ENCODE peak calls at places on chromosomes 6 and 20, in eight cellular contexts. One of them, this sample, is unnamed. For H3K27me3 and H3K9me3, the result is how much of the 10 kb centered on the place peaks cover.

GRCh38 chr20:49479785-49480184 is 2.7 kb downstream of the KCNB1 start:
- DNase-seq in Peyer's patch: no peak
- DNase-seq in gastrocnemius medialis: no peak
- DNase-seq in thoracic aorta: no peak
- DNase-seq in heart right ventricle: no peak
- DNase-seq in IMR-90: no peak
- DNase-seq in BE2C: no peak
- DNase-seq in fibroblast of lung: no peak
- DNase-seq in this sample: peak

GRCh38 chr6:169140986-169141495 is 112.6 kb downstream of the THBS2 start:
- DNase-seq in Peyer's patch: no peak
- DNase-seq in gastrocnemius medialis: no peak
- DNase-seq in thoracic aorta: no peak
- DNase-seq in heart right ventricle: no peak
- DNase-seq in IMR-90: no peak
- DNase-seq in BE2C: no peak
- DNase-seq in fibroblast of lung: no peak
- DNase-seq in this sample: no peak

GRCh38 chr6:44053106-44053756 is 74.0 kb downstream of the MRPL14 start:
- DNase-seq in Peyer's patch: no peak
- DNase-seq in gastrocnemius medialis: no peak
- DNase-seq in thoracic aorta: no peak
- DNase-seq in heart right ventricle: no peak
- DNase-seq in IMR-90: no peak
- DNase-seq in BE2C: no peak
- DNase-seq in fibroblast of lung: no peak
- DNase-seq in this sample: no peak

GRCh38 chr6:31573239-31574105 is 1.4 kb downstream of the LTA start:
- DNase-seq in Peyer's patch: no peak
- DNase-seq in gastrocnemius medialis: no peak
- DNase-seq in thoracic aorta: no peak
- DNase-seq in heart right ventricle: no peak
- DNase-seq in IMR-90: no peak
- DNase-seq in BE2C: no peak
- DNase-seq in fibroblast of lung: no peak
- DNase-seq in this sample: no peak

GRCh38 chr6:167547751-167548150 is 222.9 kb downstream of the TTLL2 start:
- DNase-seq in Peyer's patch: no peak
- DNase-seq in gastrocnemius medialis: no peak
- DNase-seq in thoracic aorta: no peak
- DNase-seq in heart right ventricle: no peak
- DNase-seq in IMR-90: no peak
- DNase-seq in BE2C: no peak
- DNase-seq in fibroblast of lung: peak
- DNase-seq in this sample: no peak

GRCh38 chr6:158646023-158646888 is 1.7 kb upstream of the DYNLT1 start:
- DNase-seq in Peyer's patch: peak
- DNase-seq in gastrocnemius medialis: no peak
- DNase-seq in thoracic aorta: no peak
- DNase-seq in heart right ventricle: no peak
- DNase-seq in IMR-90: no peak
- DNase-seq in BE2C: no peak
- DNase-seq in fibroblast of lung: no peak
- DNase-seq in this sample: no peak

GRCh38 chr6:110493253-110493800 is 16.9 kb upstream of the SLC22A16 start:
- DNase-seq in Peyer's patch: no peak
- DNase-seq in gastrocnemius medialis: no peak
- DNase-seq in thoracic aorta: no peak
- DNase-seq in heart right ventricle: no peak
- DNase-seq in IMR-90: no peak
- DNase-seq in BE2C: no peak
- DNase-seq in fibroblast of lung: no peak
- DNase-seq in this sample: no peak

GRCh38 chr6:47073125-47074110 is 31.3 kb upstream of the ADGRF1 start:
- DNase-seq in Peyer's patch: no peak
- DNase-seq in gastrocnemius medialis: no peak
- DNase-seq in thoracic aorta: no peak
- DNase-seq in heart right ventricle: no peak
- DNase-seq in IMR-90: no peak
- DNase-seq in BE2C: no peak
- DNase-seq in fibroblast of lung: no peak
- DNase-seq in this sample: no peak

GRCh38 chr6:147986891-147987290 is 355.7 kb upstream of the SASH1 start:
- DNase-seq in Peyer's patch: no peak
- DNase-seq in gastrocnemius medialis: no peak
- DNase-seq in thoracic aorta: no peak
- DNase-seq in heart right ventricle: no peak
- DNase-seq in IMR-90: no peak
- DNase-seq in BE2C: no peak
- DNase-seq in fibroblast of lung: no peak
- DNase-seq in this sample: no peak

GRCh38 chr6:84752118-84752850 is 12.1 kb downstream of the TBX18 start:
- DNase-seq in Peyer's patch: no peak
- DNase-seq in gastrocnemius medialis: no peak
- DNase-seq in thoracic aorta: no peak
- DNase-seq in heart right ventricle: no peak
- DNase-seq in IMR-90: no peak
- DNase-seq in BE2C: no peak
- DNase-seq in fibroblast of lung: no peak
- DNase-seq in this sample: no peak

GRCh38 chr6:141152951-141153350 is 979.8 kb upstream of the GJE1 start:
- DNase-seq in Peyer's patch: no peak
- DNase-seq in gastrocnemius medialis: no peak
- DNase-seq in thoracic aorta: no peak
- DNase-seq in heart right ventricle: no peak
- DNase-seq in IMR-90: no peak
- DNase-seq in BE2C: no peak
- DNase-seq in fibroblast of lung: no peak
- DNase-seq in this sample: no peak

GRCh38 chr6:45486739-45487138 is 109.0 kb upstream of the SUPT3H start:
- DNase-seq in Peyer's patch: no peak
- DNase-seq in gastrocnemius medialis: no peak
- DNase-seq in thoracic aorta: no peak
- DNase-seq in heart right ventricle: no peak
- DNase-seq in IMR-90: no peak
- DNase-seq in BE2C: no peak
- DNase-seq in fibroblast of lung: no peak
- DNase-seq in this sample: no peak

GRCh38 chr6:168524644-168525043 is 83.7 kb downstream of the SMOC2 start:
- DNase-seq in Peyer's patch: no peak
- DNase-seq in gastrocnemius medialis: no peak
- DNase-seq in thoracic aorta: no peak
- DNase-seq in heart right ventricle: no peak
- DNase-seq in IMR-90: no peak
- DNase-seq in BE2C: no peak
- DNase-seq in fibroblast of lung: no peak
- DNase-seq in this sample: no peak

GRCh38 chr20:6140947-6141346 is 18.1 kb upstream of the FERMT1 start:
- DNase-seq in Peyer's patch: no peak
- DNase-seq in gastrocnemius medialis: no peak
- DNase-seq in thoracic aorta: no peak
- DNase-seq in heart right ventricle: no peak
- DNase-seq in IMR-90: no peak
- DNase-seq in BE2C: peak
- DNase-seq in fibroblast of lung: no peak
- DNase-seq in this sample: peak

GRCh38 chr20:23224806-23225205 is 125.8 kb upstream of the NXT1 start:
- DNase-seq in Peyer's patch: no peak
- DNase-seq in gastrocnemius medialis: no peak
- DNase-seq in thoracic aorta: no peak
- DNase-seq in heart right ventricle: no peak
- DNase-seq in IMR-90: no peak
- DNase-seq in BE2C: no peak
- DNase-seq in fibroblast of lung: no peak
- DNase-seq in this sample: no peak

GRCh38 chr6:162684961-162685360 is 42.6 kb downstream of the PRKN start:
- DNase-seq in Peyer's patch: no peak
- DNase-seq in gastrocnemius medialis: no peak
- DNase-seq in thoracic aorta: no peak
- DNase-seq in heart right ventricle: no peak
- DNase-seq in IMR-90: no peak
- DNase-seq in BE2C: no peak
- DNase-seq in fibroblast of lung: no peak
- DNase-seq in this sample: no peak

GRCh38 chr20:33649201-33649631 is 12.9 kb upstream of the C20orf144 start:
- DNase-seq in Peyer's patch: no peak
- DNase-seq in gastrocnemius medialis: peak
- DNase-seq in thoracic aorta: no peak
- DNase-seq in heart right ventricle: no peak
- DNase-seq in IMR-90: no peak
- DNase-seq in BE2C: peak
- DNase-seq in fibroblast of lung: no peak
- DNase-seq in this sample: peak

GRCh38 chr6:11785449-11785951 is 6.9 kb upstream of the ADTRP start:
- DNase-seq in Peyer's patch: peak
- DNase-seq in gastrocnemius medialis: no peak
- DNase-seq in thoracic aorta: no peak
- DNase-seq in heart right ventricle: no peak
- DNase-seq in IMR-90: no peak
- DNase-seq in BE2C: no peak
- DNase-seq in fibroblast of lung: peak
- DNase-seq in this sample: no peak

GRCh38 chr6:137233561-137234504 is 14.6 kb upstream of the IFNGR1 start:
- DNase-seq in Peyer's patch: no peak
- DNase-seq in gastrocnemius medialis: no peak
- DNase-seq in thoracic aorta: no peak
- DNase-seq in heart right ventricle: peak
- DNase-seq in IMR-90: peak
- DNase-seq in BE2C: no peak
- DNase-seq in fibroblast of lung: peak
- DNase-seq in this sample: no peak

GRCh38 chr6:37840143-37840939 is 20.8 kb downstream of the ZFAND3 start:
- DNase-seq in Peyer's patch: no peak
- DNase-seq in gastrocnemius medialis: no peak
- DNase-seq in thoracic aorta: no peak
- DNase-seq in heart right ventricle: no peak
- DNase-seq in IMR-90: no peak
- DNase-seq in BE2C: no peak
- DNase-seq in fibroblast of lung: no peak
- DNase-seq in this sample: no peak

GRCh38 chr20:49887828-49888340 is 27.4 kb downstream of the SPATA2 start:
- DNase-seq in Peyer's patch: peak
- DNase-seq in gastrocnemius medialis: no peak
- DNase-seq in thoracic aorta: no peak
- DNase-seq in heart right ventricle: no peak
- DNase-seq in IMR-90: no peak
- DNase-seq in BE2C: no peak
- DNase-seq in fibroblast of lung: no peak
- DNase-seq in this sample: no peak

GRCh38 chr6:156933201-156934053 is 156.2 kb downstream of the ARID1B start:
- DNase-seq in Peyer's patch: peak
- DNase-seq in gastrocnemius medialis: no peak
- DNase-seq in thoracic aorta: no peak
- DNase-seq in heart right ventricle: no peak
- DNase-seq in IMR-90: no peak
- DNase-seq in BE2C: peak
- DNase-seq in fibroblast of lung: no peak
- DNase-seq in this sample: peak
- TF ChIP-seq CTCF in Peyer's patch: no peak
- TF ChIP-seq CTCF in gastrocnemius medialis: no peak
- TF ChIP-seq CTCF in thoracic aorta: no peak
- TF ChIP-seq CTCF in heart right ventricle: no peak
- TF ChIP-seq CTCF in IMR-90: no peak
- TF ChIP-seq CTCF in BE2C: peak
- TF ChIP-seq CTCF in fibroblast of lung: no peak
- TF ChIP-seq CTCF in this sample: peak

GRCh38 chr6:33813246-33813904 is 9.6 kb upstream of the MLN start:
- DNase-seq in Peyer's patch: no peak
- DNase-seq in gastrocnemius medialis: no peak
- DNase-seq in thoracic aorta: no peak
- DNase-seq in heart right ventricle: no peak
- DNase-seq in IMR-90: no peak
- DNase-seq in BE2C: no peak
- DNase-seq in fibroblast of lung: no peak
- DNase-seq in this sample: no peak
- H3K27me3 ChIP-seq in Peyer's patch: under half
- H3K27me3 ChIP-seq in gastrocnemius medialis: under half
- H3K27me3 ChIP-seq in thoracic aorta: under half
- H3K27me3 ChIP-seq in heart right ventricle: under half
- H3K27me3 ChIP-seq in IMR-90: half or more
- H3K27me3 ChIP-seq in BE2C: under half
- H3K27me3 ChIP-seq in fibroblast of lung: under half
- H3K27me3 ChIP-seq in this sample: under half

GRCh38 chr6:123094768-123095167 is 98.7 kb downstream of the CLVS2 start:
- DNase-seq in Peyer's patch: no peak
- DNase-seq in gastrocnemius medialis: no peak
- DNase-seq in thoracic aorta: no peak
- DNase-seq in heart right ventricle: no peak
- DNase-seq in IMR-90: no peak
- DNase-seq in BE2C: no peak
- DNase-seq in fibroblast of lung: no peak
- DNase-seq in this sample: no peak
- H3K9me3 ChIP-seq in Peyer's patch: under half
- H3K9me3 ChIP-seq in gastrocnemius medialis: under half
- H3K9me3 ChIP-seq in thoracic aorta: under half
- H3K9me3 ChIP-seq in heart right ventricle: under half
- H3K9me3 ChIP-seq in IMR-90: under half
- H3K9me3 ChIP-seq in BE2C: under half
- H3K9me3 ChIP-seq in fibroblast of lung: under half
- H3K9me3 ChIP-seq in this sample: under half

GRCh38 chr20:63500151-63500901 is 1.4 kb upstream of the EEF1A2 start:
- DNase-seq in Peyer's patch: no peak
- DNase-seq in gastrocnemius medialis: peak
- DNase-seq in thoracic aorta: no peak
- DNase-seq in heart right ventricle: no peak
- DNase-seq in IMR-90: no peak
- DNase-seq in BE2C: no peak
- DNase-seq in fibroblast of lung: no peak
- DNase-seq in this sample: no peak

GRCh38 chr20:63497138-63497945 is 1.5 kb downstream of the EEF1A2 start:
- DNase-seq in Peyer's patch: no peak
- DNase-seq in gastrocnemius medialis: peak
- DNase-seq in thoracic aorta: no peak
- DNase-seq in heart right ventricle: no peak
- DNase-seq in IMR-90: no peak
- DNase-seq in BE2C: peak
- DNase-seq in fibroblast of lung: no peak
- DNase-seq in this sample: no peak

GRCh38 chr20:63499333-63499969 is 568 bp upstream of the EEF1A2 start:
- DNase-seq in Peyer's patch: no peak
- DNase-seq in gastrocnemius medialis: no peak
- DNase-seq in thoracic aorta: no peak
- DNase-seq in heart right ventricle: no peak
- DNase-seq in IMR-90: no peak
- DNase-seq in BE2C: peak
- DNase-seq in fibroblast of lung: no peak
- DNase-seq in this sample: no peak

GRCh38 chr20:63497946-63498935 is 642 bp downstream of the EEF1A2 start:
- DNase-seq in Peyer's patch: no peak
- DNase-seq in gastrocnemius medialis: peak
- DNase-seq in thoracic aorta: no peak
- DNase-seq in heart right ventricle: no peak
- DNase-seq in IMR-90: peak
- DNase-seq in BE2C: peak
- DNase-seq in fibroblast of lung: peak
- DNase-seq in this sample: peak

DNA sequence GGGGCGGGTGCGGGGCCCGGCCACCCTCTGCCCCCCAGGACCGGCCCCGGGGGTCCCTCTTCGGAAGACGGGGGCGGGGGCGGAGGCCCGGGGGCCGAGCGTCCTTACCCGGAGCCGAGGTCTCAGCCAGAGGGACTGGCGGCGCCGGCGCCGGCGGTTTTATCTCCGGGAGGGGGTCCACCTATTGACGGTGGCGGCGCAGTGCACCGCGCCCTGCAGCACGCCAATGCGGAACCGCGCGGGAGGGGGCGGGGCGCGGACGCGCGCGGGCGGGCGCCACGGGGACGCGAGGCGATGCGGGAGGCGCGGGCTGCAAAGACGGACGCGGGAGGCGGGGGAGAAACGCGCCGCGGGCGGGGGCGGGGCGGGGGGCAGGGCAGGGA is at the start of gene EEF1A2:
- DNase-seq in Peyer's patch: peak
- DNase-seq in gastrocnemius medialis: peak
- DNase-seq in thoracic aorta: no peak
- DNase-seq in heart right ventricle: no peak
- DNase-seq in IMR-90: no peak
- DNase-seq in BE2C: peak
- DNase-seq in fibroblast of lung: no peak
- DNase-seq in this sample: peak
- TF ChIP-seq CTCF in Peyer's patch: no peak
- TF ChIP-seq CTCF in gastrocnemius medialis: peak
- TF ChIP-seq CTCF in thoracic aorta: no peak
- TF ChIP-seq CTCF in heart right ventricle: peak
- TF ChIP-seq CTCF in IMR-90: peak
- TF ChIP-seq CTCF in BE2C: peak
- TF ChIP-seq CTCF in fibroblast of lung: no peak
- TF ChIP-seq CTCF in this sample: peak